ENCODE peak calls at places on chromosomes 12 and 14, in eight cellular contexts. D is prostate gland, J is esophagus squamous epithelium, Q is IMR-90, V is spleen, L is brain microvascular endothelial cell, M is heart right ventricle, R is thoracic aorta. Y is an unnamed sample.

GRCh38 chr14:90556666-90557450 is 160.0 kb downstream of the CALM1 start:
- DNase-seq in D (no peak), L (no peak), Q (no peak), M (no peak), R (no peak), J (no peak), V (peak; percentile 36), Y (no peak)

GRCh38 chr12:49533331-49533730 is 5.5 kb upstream of the KCNH3 start:
- DNase-seq in M (no peak), R (no peak), J (no peak), V (no peak), Q (no peak), L (no peak), D (no peak), Y (no peak)

GRCh38 chr14:95253039-95253620 is 66.6 kb downstream of the CLMN start:
- DNase-seq in J (no peak), V (no peak), Q (no peak), R (no peak), M (no peak), D (no peak), L (peak; percentile 14), Y (no peak)

GRCh38 chr12:122870867-122871664 is 24.9 kb downstream of the VPS37B start:
- DNase-seq in Q (peak; percentile 70), J (no peak), L (peak; percentile 43), M (no peak), V (peak; percentile 74), D (peak; percentile 78), R (no peak), Y (peak; percentile 76)

GRCh38 chr12:12214635-12215131 is 52.2 kb downstream of the LRP6 start:
- DNase-seq in M (no peak), J (no peak), Q (peak; percentile 63), D (no peak), V (no peak), R (no peak), L (peak; percentile 64), Y (no peak)

GRCh38 chr12:55829967-55830600 is 697 bp upstream of the DNAJC14 start:
- DNase-seq in Q (no peak), L (no peak), J (no peak), V (peak; percentile 93), R (no peak), M (peak; percentile 44), D (peak; percentile 27), Y (peak; percentile 70)

GRCh38 chr12:125143491-125143890 is 78.3 kb downstream of the AACS start:
- DNase-seq in Q (peak; percentile 39), J (no peak), D (peak; percentile 12), M (peak; percentile 64), V (no peak), L (peak; percentile 21), R (no peak), Y (no peak)

GRCh38 chr12:108881953-108882352 is 2.1 kb downstream of the DAO start:
- DNase-seq in D (no peak), M (no peak), L (no peak), Q (no peak), V (peak; percentile 31), J (no peak), R (no peak), Y (no peak)

GRCh38 chr12:122749569-122750332 is 2.9 kb upstream of the DENR start:
- DNase-seq in R (no peak), L (no peak), D (peak; percentile 68), J (no peak), Q (no peak), V (no peak), M (no peak), Y (no peak)

GRCh38 chr12:79121486-79121885 is 256.9 kb downstream of the SYT1 start:
- DNase-seq in D (no peak), M (no peak), J (no peak), L (no peak), R (no peak), V (no peak), Q (no peak), Y (no peak)

GRCh38 chr12:101074940-101075680 is 134.9 kb downstream of the SLC5A8 start:
- DNase-seq in Q (peak; percentile 4), R (no peak), M (no peak), J (no peak), L (no peak), D (no peak), V (no peak), Y (no peak)

GRCh38 chr14:59282366-59282765 is 93.9 kb downstream of the DAAM1 start:
- DNase-seq in M (no peak), J (no peak), D (no peak), L (peak; percentile 63), R (no peak), V (no peak), Q (peak; percentile 79), Y (no peak)

GRCh38 chr14:103854822-103855733 is 7.7 kb upstream of the PPP1R13B start:
- DNase-seq in R (no peak), V (peak; percentile 75), L (no peak), Q (no peak), J (no peak), D (peak; percentile 80), M (peak; percentile 71), Y (peak; percentile 96)

GRCh38 chr12:18861287-18861858 is 123.5 kb downstream of the CAPZA3 start:
- DNase-seq in D (no peak), J (no peak), V (no peak), M (no peak), Q (peak; percentile 38), R (no peak), L (no peak), Y (no peak)

GRCh38 chr14:32611752-32612151 is 282.7 kb downstream of the AKAP6 start:
- DNase-seq in Q (peak; percentile 80), V (no peak), R (no peak), L (no peak), M (no peak), J (no peak), D (no peak), Y (no peak)

DNA sequence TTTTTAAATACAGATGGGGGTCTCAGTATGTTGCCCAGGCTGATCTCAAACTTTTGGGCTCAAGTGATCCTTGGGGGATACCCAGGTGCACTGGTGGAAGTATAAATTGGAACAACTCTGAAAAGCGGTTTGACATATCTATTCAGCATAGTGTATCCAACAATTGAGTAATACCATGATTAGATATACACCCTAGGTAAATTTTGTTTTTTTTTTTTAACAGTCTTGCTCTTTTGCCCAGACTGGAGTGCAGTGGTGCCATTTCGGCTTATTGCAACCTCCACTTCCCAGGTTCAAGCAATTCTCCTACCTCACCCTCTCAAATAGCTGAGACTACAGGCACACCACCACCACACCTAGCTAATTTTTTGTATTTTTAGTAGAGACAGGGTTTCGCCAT is 31.6 kb upstream of the SLC25A3 start:
- DNase-seq in J (no peak), M (no peak), V (no peak), Q (no peak), D (no peak), R (no peak), L (no peak), Y (no peak)
- TF ChIP-seq CTCF in J (no peak), M (no peak), V (no peak), Q (no peak), D (no peak), R (no peak), L (no peak), Y (no peak)

DNA sequence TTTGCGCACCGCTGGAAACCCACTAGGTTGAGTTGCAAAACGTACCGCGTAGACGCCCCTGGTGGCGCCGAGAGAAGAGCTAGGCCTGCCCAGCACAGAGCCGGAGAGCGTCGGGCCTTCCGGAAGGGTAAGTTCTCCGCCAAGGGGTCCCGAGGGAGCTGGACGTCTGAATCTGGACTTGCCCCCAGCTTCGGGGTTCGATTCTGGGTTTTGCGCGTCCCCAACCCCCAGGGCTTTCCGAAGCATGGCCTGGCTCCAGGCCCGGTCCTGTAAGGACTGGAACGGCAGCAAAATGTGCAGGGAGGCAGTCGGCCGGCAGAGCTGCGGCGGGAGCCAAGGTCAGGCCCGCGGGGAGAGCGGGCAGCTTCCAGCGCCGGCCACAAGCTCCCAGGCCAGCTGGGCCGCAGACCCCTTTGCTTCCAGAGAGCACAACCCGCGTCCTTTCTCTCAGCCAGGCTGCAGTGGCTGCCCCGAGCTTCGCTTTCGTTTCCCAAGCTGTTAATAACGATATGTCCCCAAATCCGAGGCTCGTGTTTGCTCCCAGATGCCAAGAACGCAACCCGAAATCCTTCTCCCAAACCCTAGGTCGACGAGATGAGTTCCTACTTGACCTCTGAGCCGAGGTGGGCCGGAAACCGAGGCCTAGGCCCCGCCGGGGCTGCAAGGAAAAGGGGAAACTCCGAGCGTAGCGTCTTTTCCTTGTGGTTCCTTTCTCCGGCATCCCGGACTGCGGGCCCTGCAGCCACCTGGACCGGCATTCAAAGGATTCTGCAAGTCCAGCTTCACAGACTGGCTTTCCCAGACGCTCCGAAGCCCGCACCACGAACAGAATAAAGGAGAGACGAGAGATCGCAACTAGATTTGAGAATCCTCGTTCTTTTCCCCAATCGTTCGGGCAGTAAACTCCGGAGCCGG is 3.2 kb upstream of the TBX5 start:
- DNase-seq in V (no peak), L (no peak), Q (peak; percentile 79), J (no peak), D (no peak), M (peak; percentile 31), R (no peak), Y (peak; percentile 29)
- H3K4me3 ChIP-seq in V (peak overlapping the region; percentile 64), L (no peak overlapping the region), Q (peak overlapping the region; percentile 97), J (peak overlapping the region; percentile 64), D (peak overlapping the region; percentile 28), M (peak overlapping the region; percentile 61), R (peak overlapping the region; percentile 69), Y (no peak overlapping the region)

DNA sequence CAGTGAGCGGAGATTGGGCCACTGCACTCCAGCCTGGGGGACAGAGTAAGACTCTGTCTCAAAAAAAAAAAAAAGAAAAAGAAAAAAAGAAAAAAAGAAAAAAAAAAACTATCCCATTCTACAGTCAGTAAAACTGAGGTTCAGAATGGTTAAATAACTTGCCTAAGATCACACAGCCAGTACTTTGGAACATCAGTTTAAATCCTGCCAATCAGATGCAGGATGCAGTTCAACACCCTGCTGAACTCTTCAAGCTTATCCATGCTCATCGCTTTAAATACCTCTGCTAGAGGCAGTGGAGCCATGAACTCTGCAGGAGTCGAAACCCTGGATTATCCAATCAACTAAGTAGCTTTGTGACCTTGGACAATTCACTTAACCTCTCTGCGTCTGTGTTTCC is 3.4 kb downstream of the ZNF385A start:
- DNase-seq in Q (no peak), M (no peak), R (no peak), V (no peak), J (no peak), L (no peak), D (no peak), Y (no peak)
- H3K27ac ChIP-seq in Q (no peak overlapping the region), M (no peak overlapping the region), R (no peak overlapping the region), V (no peak overlapping the region), J (no peak overlapping the region), L (no peak overlapping the region), D (no peak overlapping the region), Y (peak overlapping the region; percentile 3)

GRCh38 chr14:96294246-96294645 is 38.2 kb downstream of the BDKRB1 start:
- DNase-seq in Q (no peak), D (no peak), R (no peak), M (no peak), L (no peak), V (no peak), J (no peak), Y (no peak)
- TF ChIP-seq CTCF in Q (no peak), D (no peak), R (no peak), M (no peak), L (no peak), V (no peak), J (no peak), Y (no peak)

DNA sequence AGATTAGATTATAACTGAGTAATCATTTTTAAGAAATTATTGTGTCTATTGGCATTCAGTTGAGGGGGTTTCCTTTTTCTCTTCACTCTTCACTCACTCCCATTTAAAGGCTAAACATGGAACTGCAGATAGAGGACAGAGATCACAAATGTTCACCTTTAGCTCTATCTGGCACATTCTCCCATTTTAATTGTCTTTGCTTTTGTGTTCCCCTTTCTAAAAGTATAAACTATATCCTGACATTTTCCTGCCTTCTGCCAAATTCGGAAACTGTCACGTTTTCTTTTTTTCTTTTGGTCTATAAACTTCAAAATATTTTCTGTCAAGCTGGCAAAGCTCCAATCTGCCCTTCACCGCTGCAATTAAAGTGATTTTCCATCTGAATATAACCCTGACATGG is 219.8 kb upstream of the CDKN3 start:
- DNase-seq in R (no peak), D (no peak), L (no peak), J (no peak), M (no peak), Q (no peak), V (no peak), Y (no peak)
- H3K4me3 ChIP-seq in R (no peak overlapping the region), D (no peak overlapping the region), L (no peak overlapping the region), J (no peak overlapping the region), M (no peak overlapping the region), Q (no peak overlapping the region), V (no peak overlapping the region), Y (no peak overlapping the region)